ENCODE peak calls at places on chromosomes 5 and 9, in ten cellular contexts. One of them, this sample, is unnamed.

GRCh38 chr5:59628062-59628828 is 265.3 kb downstream of the PDE4D start:
- DNase-seq in stimulated activated CD8-positive, alpha-beta memory T cell treated with anti-CD3 and anti-CD28 coated beads, Interleukin-15, amount 100 ng/mL, for 1 hour: no peak
- DNase-seq in endothelial cell: no peak
- DNase-seq in activated T-helper 9 cell treated with anti-CD3 and anti-CD28 coated beads, Interleukin-2, amount 50 U/mL, for 16 hours: no peak
- DNase-seq in activated T-helper 1 cell treated with anti-CD3 and anti-CD28 coated beads, Interleukin-2, amount 50 U/mL, for 16 hours: no peak
- DNase-seq in fibroblast of mammary gland: no peak
- DNase-seq in DMS53: no peak
- DNase-seq in NCI-H1417: no peak
- DNase-seq in stimulated activated CD4-positive, alpha-beta T cell treated with anti-CD3 and anti-CD28 coated beads, Interleukin-4, amount 100 ng/mL, for 4 hours: no peak
- DNase-seq in Caco-2: no peak
- DNase-seq in this sample: no peak

GRCh38 chr5:173613433-173614144 is 2.9 kb downstream of the BOD1 start:
- DNase-seq in Caco-2: no peak
- DNase-seq in DMS53: no peak
- DNase-seq in NCI-H1417: no peak
- DNase-seq in fibroblast of mammary gland: no peak
- DNase-seq in stimulated activated CD8-positive, alpha-beta memory T cell treated with anti-CD3 and anti-CD28 coated beads, Interleukin-15, amount 100 ng/mL, for 1 hour: no peak
- DNase-seq in stimulated activated CD4-positive, alpha-beta T cell treated with anti-CD3 and anti-CD28 coated beads, Interleukin-4, amount 100 ng/mL, for 4 hours: no peak
- DNase-seq in activated T-helper 1 cell treated with anti-CD3 and anti-CD28 coated beads, Interleukin-2, amount 50 U/mL, for 16 hours: no peak
- DNase-seq in endothelial cell: no peak
- DNase-seq in activated T-helper 9 cell treated with anti-CD3 and anti-CD28 coated beads, Interleukin-2, amount 50 U/mL, for 16 hours: no peak
- DNase-seq in this sample: no peak

GRCh38 chr5:175321927-175322532 is 122.0 kb downstream of the DRD1 start:
- DNase-seq in activated T-helper 1 cell treated with anti-CD3 and anti-CD28 coated beads, Interleukin-2, amount 50 U/mL, for 16 hours: no peak
- DNase-seq in Caco-2: peak
- DNase-seq in stimulated activated CD8-positive, alpha-beta memory T cell treated with anti-CD3 and anti-CD28 coated beads, Interleukin-15, amount 100 ng/mL, for 1 hour: no peak
- DNase-seq in fibroblast of mammary gland: peak
- DNase-seq in endothelial cell: peak
- DNase-seq in activated T-helper 9 cell treated with anti-CD3 and anti-CD28 coated beads, Interleukin-2, amount 50 U/mL, for 16 hours: no peak
- DNase-seq in stimulated activated CD4-positive, alpha-beta T cell treated with anti-CD3 and anti-CD28 coated beads, Interleukin-4, amount 100 ng/mL, for 4 hours: no peak
- DNase-seq in DMS53: peak
- DNase-seq in NCI-H1417: no peak
- DNase-seq in this sample: peak

GRCh38 chr9:121463026-121463827 is 36.4 kb downstream of the GGTA1 start:
- DNase-seq in stimulated activated CD8-positive, alpha-beta memory T cell treated with anti-CD3 and anti-CD28 coated beads, Interleukin-15, amount 100 ng/mL, for 1 hour: no peak
- DNase-seq in NCI-H1417: no peak
- DNase-seq in endothelial cell: peak
- DNase-seq in activated T-helper 9 cell treated with anti-CD3 and anti-CD28 coated beads, Interleukin-2, amount 50 U/mL, for 16 hours: no peak
- DNase-seq in Caco-2: peak
- DNase-seq in fibroblast of mammary gland: peak
- DNase-seq in activated T-helper 1 cell treated with anti-CD3 and anti-CD28 coated beads, Interleukin-2, amount 50 U/mL, for 16 hours: no peak
- DNase-seq in DMS53: peak
- DNase-seq in stimulated activated CD4-positive, alpha-beta T cell treated with anti-CD3 and anti-CD28 coated beads, Interleukin-4, amount 100 ng/mL, for 4 hours: no peak
- DNase-seq in this sample: peak

GRCh38 chr5:54651482-54652076 is 134.0 kb downstream of the SNX18 start:
- DNase-seq in activated T-helper 1 cell treated with anti-CD3 and anti-CD28 coated beads, Interleukin-2, amount 50 U/mL, for 16 hours: no peak
- DNase-seq in NCI-H1417: peak
- DNase-seq in stimulated activated CD8-positive, alpha-beta memory T cell treated with anti-CD3 and anti-CD28 coated beads, Interleukin-15, amount 100 ng/mL, for 1 hour: no peak
- DNase-seq in Caco-2: no peak
- DNase-seq in endothelial cell: no peak
- DNase-seq in stimulated activated CD4-positive, alpha-beta T cell treated with anti-CD3 and anti-CD28 coated beads, Interleukin-4, amount 100 ng/mL, for 4 hours: no peak
- DNase-seq in DMS53: peak
- DNase-seq in fibroblast of mammary gland: peak
- DNase-seq in activated T-helper 9 cell treated with anti-CD3 and anti-CD28 coated beads, Interleukin-2, amount 50 U/mL, for 16 hours: no peak
- DNase-seq in this sample: peak

GRCh38 chr9:20722221-20722620 is 38.2 kb downstream of the FOCAD start:
- DNase-seq in activated T-helper 1 cell treated with anti-CD3 and anti-CD28 coated beads, Interleukin-2, amount 50 U/mL, for 16 hours: no peak
- DNase-seq in activated T-helper 9 cell treated with anti-CD3 and anti-CD28 coated beads, Interleukin-2, amount 50 U/mL, for 16 hours: no peak
- DNase-seq in NCI-H1417: peak
- DNase-seq in fibroblast of mammary gland: no peak
- DNase-seq in stimulated activated CD8-positive, alpha-beta memory T cell treated with anti-CD3 and anti-CD28 coated beads, Interleukin-15, amount 100 ng/mL, for 1 hour: no peak
- DNase-seq in Caco-2: no peak
- DNase-seq in stimulated activated CD4-positive, alpha-beta T cell treated with anti-CD3 and anti-CD28 coated beads, Interleukin-4, amount 100 ng/mL, for 4 hours: no peak
- DNase-seq in endothelial cell: peak
- DNase-seq in DMS53: no peak
- DNase-seq in this sample: no peak

GRCh38 chr9:77647659-77648457 is at the start of gene GNA14:
- DNase-seq in endothelial cell: peak
- DNase-seq in NCI-H1417: no peak
- DNase-seq in fibroblast of mammary gland: no peak
- DNase-seq in Caco-2: no peak
- DNase-seq in stimulated activated CD8-positive, alpha-beta memory T cell treated with anti-CD3 and anti-CD28 coated beads, Interleukin-15, amount 100 ng/mL, for 1 hour: no peak
- DNase-seq in activated T-helper 9 cell treated with anti-CD3 and anti-CD28 coated beads, Interleukin-2, amount 50 U/mL, for 16 hours: no peak
- DNase-seq in activated T-helper 1 cell treated with anti-CD3 and anti-CD28 coated beads, Interleukin-2, amount 50 U/mL, for 16 hours: no peak
- DNase-seq in DMS53: peak
- DNase-seq in stimulated activated CD4-positive, alpha-beta T cell treated with anti-CD3 and anti-CD28 coated beads, Interleukin-4, amount 100 ng/mL, for 4 hours: no peak
- DNase-seq in this sample: no peak

GRCh38 chr5:75678155-75678554 is 39.1 kb downstream of the POC5 start:
- DNase-seq in Caco-2: no peak
- DNase-seq in DMS53: peak
- DNase-seq in stimulated activated CD8-positive, alpha-beta memory T cell treated with anti-CD3 and anti-CD28 coated beads, Interleukin-15, amount 100 ng/mL, for 1 hour: no peak
- DNase-seq in activated T-helper 1 cell treated with anti-CD3 and anti-CD28 coated beads, Interleukin-2, amount 50 U/mL, for 16 hours: no peak
- DNase-seq in endothelial cell: no peak
- DNase-seq in NCI-H1417: no peak
- DNase-seq in activated T-helper 9 cell treated with anti-CD3 and anti-CD28 coated beads, Interleukin-2, amount 50 U/mL, for 16 hours: no peak
- DNase-seq in fibroblast of mammary gland: no peak
- DNase-seq in stimulated activated CD4-positive, alpha-beta T cell treated with anti-CD3 and anti-CD28 coated beads, Interleukin-4, amount 100 ng/mL, for 4 hours: no peak
- DNase-seq in this sample: no peak

GRCh38 chr9:96646081-96646991 is 8.8 kb downstream of the PRXL2C start:
- DNase-seq in DMS53: no peak
- DNase-seq in fibroblast of mammary gland: peak
- DNase-seq in NCI-H1417: no peak
- DNase-seq in stimulated activated CD4-positive, alpha-beta T cell treated with anti-CD3 and anti-CD28 coated beads, Interleukin-4, amount 100 ng/mL, for 4 hours: no peak
- DNase-seq in Caco-2: no peak
- DNase-seq in activated T-helper 1 cell treated with anti-CD3 and anti-CD28 coated beads, Interleukin-2, amount 50 U/mL, for 16 hours: no peak
- DNase-seq in stimulated activated CD8-positive, alpha-beta memory T cell treated with anti-CD3 and anti-CD28 coated beads, Interleukin-15, amount 100 ng/mL, for 1 hour: no peak
- DNase-seq in activated T-helper 9 cell treated with anti-CD3 and anti-CD28 coated beads, Interleukin-2, amount 50 U/mL, for 16 hours: no peak
- DNase-seq in endothelial cell: no peak
- DNase-seq in this sample: peak

GRCh38 chr5:175572922-175573321 is 84.9 kb upstream of the HRH2 start:
- DNase-seq in DMS53: no peak
- DNase-seq in activated T-helper 1 cell treated with anti-CD3 and anti-CD28 coated beads, Interleukin-2, amount 50 U/mL, for 16 hours: no peak
- DNase-seq in stimulated activated CD8-positive, alpha-beta memory T cell treated with anti-CD3 and anti-CD28 coated beads, Interleukin-15, amount 100 ng/mL, for 1 hour: no peak
- DNase-seq in NCI-H1417: peak
- DNase-seq in activated T-helper 9 cell treated with anti-CD3 and anti-CD28 coated beads, Interleukin-2, amount 50 U/mL, for 16 hours: no peak
- DNase-seq in endothelial cell: no peak
- DNase-seq in stimulated activated CD4-positive, alpha-beta T cell treated with anti-CD3 and anti-CD28 coated beads, Interleukin-4, amount 100 ng/mL, for 4 hours: no peak
- DNase-seq in Caco-2: no peak
- DNase-seq in fibroblast of mammary gland: peak
- DNase-seq in this sample: peak

GRCh38 chr5:91151947-91152346 is 231.2 kb downstream of the ARRDC3 start:
- DNase-seq in Caco-2: peak
- DNase-seq in stimulated activated CD8-positive, alpha-beta memory T cell treated with anti-CD3 and anti-CD28 coated beads, Interleukin-15, amount 100 ng/mL, for 1 hour: no peak
- DNase-seq in fibroblast of mammary gland: peak
- DNase-seq in NCI-H1417: no peak
- DNase-seq in activated T-helper 1 cell treated with anti-CD3 and anti-CD28 coated beads, Interleukin-2, amount 50 U/mL, for 16 hours: no peak
- DNase-seq in DMS53: peak
- DNase-seq in endothelial cell: no peak
- DNase-seq in stimulated activated CD4-positive, alpha-beta T cell treated with anti-CD3 and anti-CD28 coated beads, Interleukin-4, amount 100 ng/mL, for 4 hours: no peak
- DNase-seq in activated T-helper 9 cell treated with anti-CD3 and anti-CD28 coated beads, Interleukin-2, amount 50 U/mL, for 16 hours: no peak
- DNase-seq in this sample: peak

GRCh38 chr5:17398439-17398838 is 99.6 kb upstream of the TAF11L2 start:
- DNase-seq in fibroblast of mammary gland: peak
- DNase-seq in DMS53: no peak
- DNase-seq in activated T-helper 9 cell treated with anti-CD3 and anti-CD28 coated beads, Interleukin-2, amount 50 U/mL, for 16 hours: no peak
- DNase-seq in stimulated activated CD8-positive, alpha-beta memory T cell treated with anti-CD3 and anti-CD28 coated beads, Interleukin-15, amount 100 ng/mL, for 1 hour: no peak
- DNase-seq in Caco-2: no peak
- DNase-seq in stimulated activated CD4-positive, alpha-beta T cell treated with anti-CD3 and anti-CD28 coated beads, Interleukin-4, amount 100 ng/mL, for 4 hours: no peak
- DNase-seq in NCI-H1417: no peak
- DNase-seq in activated T-helper 1 cell treated with anti-CD3 and anti-CD28 coated beads, Interleukin-2, amount 50 U/mL, for 16 hours: no peak
- DNase-seq in endothelial cell: no peak
- DNase-seq in this sample: peak

GRCh38 chr5:62206150-62206829 is 99.7 kb upstream of the KIF2A start:
- DNase-seq in stimulated activated CD8-positive, alpha-beta memory T cell treated with anti-CD3 and anti-CD28 coated beads, Interleukin-15, amount 100 ng/mL, for 1 hour: no peak
- DNase-seq in NCI-H1417: no peak
- DNase-seq in activated T-helper 1 cell treated with anti-CD3 and anti-CD28 coated beads, Interleukin-2, amount 50 U/mL, for 16 hours: no peak
- DNase-seq in Caco-2: peak
- DNase-seq in DMS53: peak
- DNase-seq in stimulated activated CD4-positive, alpha-beta T cell treated with anti-CD3 and anti-CD28 coated beads, Interleukin-4, amount 100 ng/mL, for 4 hours: no peak
- DNase-seq in activated T-helper 9 cell treated with anti-CD3 and anti-CD28 coated beads, Interleukin-2, amount 50 U/mL, for 16 hours: no peak
- DNase-seq in endothelial cell: peak
- DNase-seq in fibroblast of mammary gland: peak
- DNase-seq in this sample: no peak

GRCh38 chr5:25441810-25442209 is 797.0 kb upstream of the CDH10 start:
- DNase-seq in activated T-helper 9 cell treated with anti-CD3 and anti-CD28 coated beads, Interleukin-2, amount 50 U/mL, for 16 hours: no peak
- DNase-seq in fibroblast of mammary gland: no peak
- DNase-seq in DMS53: no peak
- DNase-seq in NCI-H1417: no peak
- DNase-seq in Caco-2: no peak
- DNase-seq in activated T-helper 1 cell treated with anti-CD3 and anti-CD28 coated beads, Interleukin-2, amount 50 U/mL, for 16 hours: no peak
- DNase-seq in endothelial cell: no peak
- DNase-seq in stimulated activated CD8-positive, alpha-beta memory T cell treated with anti-CD3 and anti-CD28 coated beads, Interleukin-15, amount 100 ng/mL, for 1 hour: no peak
- DNase-seq in stimulated activated CD4-positive, alpha-beta T cell treated with anti-CD3 and anti-CD28 coated beads, Interleukin-4, amount 100 ng/mL, for 4 hours: no peak
- DNase-seq in this sample: no peak

GRCh38 chr5:107361945-107362344 is 308.8 kb downstream of the EFNA5 start:
- DNase-seq in Caco-2: no peak
- DNase-seq in endothelial cell: no peak
- DNase-seq in activated T-helper 1 cell treated with anti-CD3 and anti-CD28 coated beads, Interleukin-2, amount 50 U/mL, for 16 hours: no peak
- DNase-seq in stimulated activated CD4-positive, alpha-beta T cell treated with anti-CD3 and anti-CD28 coated beads, Interleukin-4, amount 100 ng/mL, for 4 hours: no peak
- DNase-seq in activated T-helper 9 cell treated with anti-CD3 and anti-CD28 coated beads, Interleukin-2, amount 50 U/mL, for 16 hours: no peak
- DNase-seq in DMS53: no peak
- DNase-seq in fibroblast of mammary gland: peak
- DNase-seq in stimulated activated CD8-positive, alpha-beta memory T cell treated with anti-CD3 and anti-CD28 coated beads, Interleukin-15, amount 100 ng/mL, for 1 hour: no peak
- DNase-seq in NCI-H1417: no peak
- DNase-seq in this sample: peak

GRCh38 chr9:126784401-126784800 is 20.4 kb upstream of the ZBTB43 start:
- DNase-seq in stimulated activated CD8-positive, alpha-beta memory T cell treated with anti-CD3 and anti-CD28 coated beads, Interleukin-15, amount 100 ng/mL, for 1 hour: no peak
- DNase-seq in fibroblast of mammary gland: no peak
- DNase-seq in activated T-helper 9 cell treated with anti-CD3 and anti-CD28 coated beads, Interleukin-2, amount 50 U/mL, for 16 hours: no peak
- DNase-seq in activated T-helper 1 cell treated with anti-CD3 and anti-CD28 coated beads, Interleukin-2, amount 50 U/mL, for 16 hours: no peak
- DNase-seq in DMS53: no peak
- DNase-seq in Caco-2: no peak
- DNase-seq in NCI-H1417: no peak
- DNase-seq in stimulated activated CD4-positive, alpha-beta T cell treated with anti-CD3 and anti-CD28 coated beads, Interleukin-4, amount 100 ng/mL, for 4 hours: no peak
- DNase-seq in endothelial cell: no peak
- DNase-seq in this sample: no peak

GRCh38 chr5:134114886-134115805 is 665 bp downstream of the TCF7 start:
- DNase-seq in NCI-H1417: peak
- DNase-seq in activated T-helper 9 cell treated with anti-CD3 and anti-CD28 coated beads, Interleukin-2, amount 50 U/mL, for 16 hours: peak
- DNase-seq in DMS53: peak
- DNase-seq in endothelial cell: peak
- DNase-seq in stimulated activated CD4-positive, alpha-beta T cell treated with anti-CD3 and anti-CD28 coated beads, Interleukin-4, amount 100 ng/mL, for 4 hours: peak
- DNase-seq in stimulated activated CD8-positive, alpha-beta memory T cell treated with anti-CD3 and anti-CD28 coated beads, Interleukin-15, amount 100 ng/mL, for 1 hour: no peak
- DNase-seq in activated T-helper 1 cell treated with anti-CD3 and anti-CD28 coated beads, Interleukin-2, amount 50 U/mL, for 16 hours: peak
- DNase-seq in fibroblast of mammary gland: no peak
- DNase-seq in Caco-2: peak
- DNase-seq in this sample: no peak

This sample was measured in IMR-90.